ENCODE peak calls at places on chromosomes 7 and 10, in ten cellular contexts. H is LHCN-M2; D is NCI-H460; M is T-helper 2 cell; J is cardiac muscle cell; C is keratinocyte; Z is GM03348; B is HT1080; Q is ACHN; V is stimulated activated CD4-positive, alpha-beta T cell treated with anti-CD3 and anti-CD28 coated beads, Interleukin-2, amount 100 ng/mL, for 48 hours. Y is an unnamed sample.

GRCh38 chr10:50936335-50936734 is 50.9 kb upstream of the A1CF start:
- DNase-seq in H (no peak), D (no peak), M (no peak), J (no peak), C (no peak), Z (no peak), B (no peak), Q (no peak), V (no peak), Y (no peak)

GRCh38 chr10:5623081-5623748 is 43.2 kb downstream of the ASB13 start:
- DNase-seq in H (peak), D (peak), M (peak), J (peak), C (peak), Z (peak), B (peak), Q (peak), V (peak), Y (peak)

GRCh38 chr7:2647594-2648172 is 15.9 kb downstream of the TTYH3 start:
- DNase-seq in H (no peak), D (no peak), M (no peak), J (no peak), C (no peak), Z (no peak), B (no peak), Q (no peak), V (no peak), Y (no peak)

GRCh38 chr10:75123088-75123682 is 11.7 kb downstream of the SAMD8 start:
- DNase-seq in H (no peak), D (no peak), M (no peak), J (no peak), C (no peak), Z (no peak), B (no peak), Q (no peak), V (no peak), Y (no peak)

GRCh38 chr10:98415710-98416077 is 712 bp upstream of the PYROXD2 start:
- DNase-seq in H (no peak), D (no peak), M (no peak), J (no peak), C (no peak), Z (no peak), B (no peak), Q (peak), V (no peak), Y (no peak)

GRCh38 chr10:88991161-88991899 is 732 bp downstream of the FAS start:
- DNase-seq in H (peak), D (peak), M (peak), J (peak), C (no peak), Z (peak), B (peak), Q (peak), V (peak), Y (peak)

GRCh38 chr7:27554826-27555225 is 107.9 kb downstream of the HIBADH start:
- DNase-seq in H (no peak), D (no peak), M (no peak), J (no peak), C (no peak), Z (no peak), B (no peak), Q (no peak), V (no peak), Y (no peak)

GRCh38 chr7:618539-619355 is 99.1 kb upstream of the PDGFA start:
- DNase-seq in H (no peak), D (no peak), M (peak), J (no peak), C (no peak), Z (no peak), B (no peak), Q (no peak), V (no peak), Y (peak)

GRCh38 chr10:71927159-71927558 is 37.0 kb upstream of the CHST3 start:
- DNase-seq in H (no peak), D (no peak), M (no peak), J (no peak), C (no peak), Z (no peak), B (no peak), Q (no peak), V (no peak), Y (no peak)

GRCh38 chr7:41319601-41320000 is 383.3 kb downstream of the INHBA start:
- DNase-seq in H (no peak), D (no peak), M (no peak), J (no peak), C (no peak), Z (peak), B (no peak), Q (no peak), V (no peak), Y (no peak)

GRCh38 chr7:47581442-47581820 is 480 bp downstream of the TNS3 start:
- DNase-seq in H (no peak), D (no peak), M (no peak), J (peak), C (no peak), Z (peak), B (no peak), Q (peak), V (no peak), Y (no peak)

GRCh38 chr10:33086100-33086499 is 128.1 kb upstream of the ITGB1 start:
- DNase-seq in H (no peak), D (no peak), M (no peak), J (peak), C (no peak), Z (no peak), B (no peak), Q (no peak), V (no peak), Y (no peak)

GRCh38 chr7:132410385-132410784 is 165.9 kb downstream of the PLXNA4 start:
- DNase-seq in H (no peak), D (no peak), M (no peak), J (no peak), C (no peak), Z (peak), B (no peak), Q (no peak), V (no peak), Y (no peak)

GRCh38 chr7:102072636-102073209 is 213.9 kb upstream of the SH2B2 start:
- DNase-seq in H (no peak), D (no peak), M (no peak), J (no peak), C (no peak), Z (no peak), B (no peak), Q (no peak), V (no peak), Y (no peak)

GRCh38 chr10:34666008-34666700 is 148.9 kb downstream of the PARD3 start:
- DNase-seq in H (peak), D (peak), M (peak), J (peak), C (peak), Z (peak), B (peak), Q (peak), V (no peak), Y (no peak)

GRCh38 chr10:57925045-57925444 is 342.6 kb downstream of the IPMK start:
- DNase-seq in H (peak), D (no peak), M (no peak), J (no peak), C (no peak), Z (no peak), B (no peak), Q (no peak), V (no peak), Y (no peak)

GRCh38 chr7:76386691-76387260 is 22.7 kb downstream of the SSC4D start:
- DNase-seq in H (peak), D (no peak), M (no peak), J (no peak), C (no peak), Z (peak), B (no peak), Q (no peak), V (no peak), Y (no peak)

GRCh38 chr7:121313220-121313792 is 15.5 kb upstream of the WNT16 start:
- DNase-seq in H (peak), D (no peak), M (no peak), J (no peak), C (no peak), Z (no peak), B (no peak), Q (no peak), V (no peak), Y (no peak)

GRCh38 chr7:378041-378420 is 88.1 kb downstream of the FOXL3 start:
- DNase-seq in H (no peak), D (no peak), M (no peak), J (no peak), C (no peak), Z (no peak), B (no peak), Q (no peak), V (no peak), Y (no peak)

GRCh38 chr7:104950754-104951153 is 63.3 kb upstream of the KMT2E start:
- DNase-seq in H (peak), D (no peak), M (no peak), J (no peak), C (no peak), Z (peak), B (no peak), Q (no peak), V (no peak), Y (no peak)

GRCh38 chr10:132397671-132398565 is 918 bp downstream of the PWWP2B start:
- DNase-seq in H (peak), D (no peak), M (peak), J (no peak), C (no peak), Z (peak), B (peak), Q (peak), V (no peak), Y (peak)

GRCh38 chr10:61733358-61733940 is 70.7 kb downstream of the CABCOCO1 start:
- DNase-seq in H (peak), D (peak), M (peak), J (peak), C (no peak), Z (peak), B (peak), Q (peak), V (no peak), Y (no peak)

GRCh38 chr10:32005050-32005449 is 51.2 kb downstream of the KIF5B start:
- DNase-seq in H (peak), D (peak), M (peak), J (peak), C (no peak), Z (peak), B (peak), Q (peak), V (peak), Y (peak)

GRCh38 chr10:119768455-119769094 is 42.7 kb downstream of the INPP5F start:
- DNase-seq in H (no peak), D (no peak), M (no peak), J (no peak), C (no peak), Z (no peak), B (no peak), Q (no peak), V (no peak), Y (no peak)

GRCh38 chr7:130281227-130281626 is 11.7 kb upstream of the CPA4 start:
- DNase-seq in H (peak), D (no peak), M (no peak), J (no peak), C (no peak), Z (peak), B (no peak), Q (no peak), V (no peak), Y (no peak)

GRCh38 chr7:11457419-11457818 is 374.6 kb downstream of the THSD7A start:
- DNase-seq in H (no peak), D (peak), M (no peak), J (no peak), C (no peak), Z (no peak), B (no peak), Q (no peak), V (no peak), Y (no peak)

GRCh38 chr10:36254191-36254590 is 612.1 kb upstream of the FZD8 start:
- DNase-seq in H (peak), D (no peak), M (no peak), J (peak), C (peak), Z (no peak), B (peak), Q (no peak), V (no peak), Y (no peak)

GRCh38 chr10:123882177-123882576 is 9.4 kb downstream of the CPXM2 start:
- DNase-seq in H (no peak), D (no peak), M (no peak), J (no peak), C (no peak), Z (no peak), B (no peak), Q (no peak), V (no peak), Y (no peak)

GRCh38 chr10:26481914-26482550 is 43.9 kb downstream of the APBB1IP start:
- DNase-seq in H (no peak), D (no peak), M (peak), J (no peak), C (no peak), Z (no peak), B (no peak), Q (no peak), V (no peak), Y (peak)

GRCh38 chr10:35635576-35635975 is 6.5 kb downstream of the FZD8 start:
- DNase-seq in H (peak), D (peak), M (peak), J (peak), C (peak), Z (peak), B (peak), Q (peak), V (peak), Y (peak)

Y was measured in T-cell.